ENCODE peak calls at places on chromosomes 5 and 9, in nine cellular contexts. S is tibial nerve, I is HCT116, R is AG04450, M is testis, Z is OCI-LY7, U is cardiac muscle cell, J is endodermal cell, P is endothelial cell of umbilical vein. F is an unnamed sample.
A peak's percentile ranks its signal among the peaks of the same experiment; 100 is the strongest.

GRCh38 chr5:34749431-34749872 is 89.5 kb upstream of the TTC23L start:
- DNase-seq in S (no peak), I (no peak), R (peak; percentile 63), M (no peak), Z (no peak), U (peak; percentile 66), J (no peak), P (no peak), F (peak; percentile 33)

GRCh38 chr5:87069974-87070608 is 197.6 kb upstream of the RASA1 start:
- DNase-seq in S (peak; percentile 41), I (peak; percentile 21), R (peak; percentile 36), M (peak; percentile 73), Z (peak; percentile 48), U (peak; percentile 81), J (peak; percentile 51), P (peak; percentile 72), F (peak; percentile 68)

GRCh38 chr5:81167544-81167943 is 65.6 kb upstream of the CKMT2 start:
- DNase-seq in S (no peak), I (no peak), R (no peak), M (no peak), Z (no peak), U (no peak), J (no peak), P (no peak), F (no peak)

GRCh38 chr9:79858509-79858908 is 286.7 kb downstream of the TLE4 start:
- DNase-seq in S (no peak), I (no peak), R (no peak), M (no peak), Z (no peak), U (peak; percentile 4), J (no peak), P (peak; percentile 4), F (no peak)

GRCh38 chr9:126618590-126619335 is 5.0 kb downstream of the LMX1B start:
- DNase-seq in S (no peak), I (no peak), R (no peak), M (no peak), Z (no peak), U (no peak), J (peak; percentile 81), P (no peak), F (no peak)

GRCh38 chr5:121273818-121274433 is 577.8 kb upstream of the FTMT start:
- DNase-seq in S (no peak), I (peak; percentile 74), R (peak; percentile 60), M (no peak), Z (no peak), U (peak; percentile 74), J (no peak), P (peak; percentile 87), F (no peak)

GRCh38 chr5:74227081-74227480 is 413.4 kb downstream of the ENC1 start:
- DNase-seq in S (no peak), I (no peak), R (no peak), M (no peak), Z (no peak), U (no peak), J (no peak), P (no peak), F (no peak)

GRCh38 chr9:115494393-115494792 is 376.4 kb upstream of the TNC start:
- DNase-seq in S (no peak), I (no peak), R (no peak), M (no peak), Z (no peak), U (no peak), J (no peak), P (no peak), F (no peak)

GRCh38 chr5:39187873-39188731 is 31.3 kb downstream of the FYB1 start:
- DNase-seq in S (no peak), I (no peak), R (no peak), M (no peak), Z (no peak), U (no peak), J (no peak), P (no peak), F (no peak)

GRCh38 chr5:157076558-157076957 is 17.6 kb upstream of the HAVCR1 start:
- DNase-seq in S (no peak), I (no peak), R (no peak), M (peak; percentile 24), Z (no peak), U (no peak), J (no peak), P (no peak), F (peak; percentile 14)

GRCh38 chr5:169071-169727 is 22.1 kb upstream of the LRRC14B start:
- DNase-seq in S (peak; percentile 16), I (no peak), R (peak; percentile 38), M (no peak), Z (no peak), U (peak; percentile 94), J (no peak), P (peak; percentile 12), F (peak; percentile 17)

GRCh38 chr5:171893290-171893890 is 107.8 kb downstream of the SMIM23 start:
- DNase-seq in S (no peak), I (no peak), R (peak; percentile 29), M (no peak), Z (no peak), U (peak; percentile 55), J (no peak), P (no peak), F (no peak)

GRCh38 chr9:131774636-131775035 is 34.8 kb upstream of the RAPGEF1 start:
- DNase-seq in S (no peak), I (no peak), R (no peak), M (no peak), Z (no peak), U (no peak), J (no peak), P (no peak), F (no peak)

GRCh38 chr5:158953929-158954534 is 145.7 kb downstream of the EBF1 start:
- DNase-seq in S (no peak), I (no peak), R (no peak), M (no peak), Z (peak; percentile 92), U (no peak), J (no peak), P (no peak), F (no peak)

GRCh38 chr5:41574391-41574790 is 64.0 kb upstream of the PLCXD3 start:
- DNase-seq in S (no peak), I (no peak), R (no peak), M (no peak), Z (no peak), U (no peak), J (no peak), P (no peak), F (no peak)

GRCh38 chr9:127637322-127637847 is 25.3 kb downstream of the STXBP1 start:
- DNase-seq in S (peak; percentile 25), I (no peak), R (peak; percentile 56), M (no peak), Z (no peak), U (peak; percentile 90), J (no peak), P (peak; percentile 44), F (no peak)

GRCh38 chr5:175035882-175036533 is 311.6 kb downstream of the MSX2 start:
- DNase-seq in S (no peak), I (peak; percentile 13), R (no peak), M (no peak), Z (no peak), U (no peak), J (peak; percentile 51), P (no peak), F (no peak)
- TF ChIP-seq CTCF in S (no peak), I (peak; percentile 63), R (no peak), M (no peak), Z (no peak), U (no peak), J (peak; percentile 44), P (no peak), F (no peak)

DNA sequence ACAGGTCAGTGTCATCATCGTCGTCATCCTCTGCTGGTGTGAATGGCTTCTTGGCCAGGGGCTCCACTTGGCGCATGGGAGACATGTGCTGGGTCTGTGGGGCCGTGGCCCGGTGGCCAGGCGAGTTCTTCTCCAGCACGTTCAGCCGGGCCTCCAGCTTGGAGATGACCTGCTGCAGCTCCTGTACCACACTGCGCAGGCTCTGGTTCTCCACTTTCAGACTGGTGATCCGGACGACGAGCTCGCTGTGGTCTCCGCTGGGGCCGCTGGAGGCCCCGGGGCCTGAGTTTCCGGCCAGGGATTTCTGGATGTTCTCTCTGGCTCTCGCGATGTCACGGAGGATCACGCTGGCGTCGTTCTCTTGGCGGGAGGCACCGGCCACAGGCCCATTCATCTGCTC is 40.6 kb downstream of the ZNF484 start:
- DNase-seq in S (no peak), I (no peak), R (no peak), M (peak; percentile 60), Z (no peak), U (no peak), J (no peak), P (no peak), F (no peak)
- H3K9me3 ChIP-seq in S (no peaks in the 10 kb centered on the region), I (no peaks in the 10 kb centered on the region), R (peaks cover 17% of the 10 kb centered on the region), M (no peaks in the 10 kb centered on the region), Z (peaks cover 9% of the 10 kb centered on the region), U (peaks cover 3% of the 10 kb centered on the region), J (peaks cover 29% of the 10 kb centered on the region), P (peaks cover 2% of the 10 kb centered on the region), F (no peaks in the 10 kb centered on the region)

GRCh38 chr9:14258156-14258555 is 55.8 kb downstream of the NFIB start:
- DNase-seq in S (no peak), I (no peak), R (no peak), M (no peak), Z (no peak), U (no peak), J (no peak), P (no peak), F (no peak)

GRCh38 chr9:14263707-14264483 is 50.0 kb downstream of the NFIB start:
- DNase-seq in S (no peak), I (no peak), R (no peak), M (no peak), Z (no peak), U (no peak), J (no peak), P (no peak), F (no peak)

GRCh38 chr9:14258840-14259239 is 55.1 kb downstream of the NFIB start:
- DNase-seq in S (no peak), I (no peak), R (no peak), M (no peak), Z (no peak), U (peak; percentile 53), J (no peak), P (no peak), F (no peak)

GRCh38 chr9:14260101-14260500 is 53.8 kb downstream of the NFIB start:
- DNase-seq in S (no peak), I (no peak), R (no peak), M (no peak), Z (no peak), U (no peak), J (no peak), P (no peak), F (no peak)

GRCh38 chr9:14262836-14263235 is 51.1 kb downstream of the NFIB start:
- DNase-seq in S (no peak), I (no peak), R (no peak), M (no peak), Z (no peak), U (no peak), J (no peak), P (no peak), F (no peak)
- H3K27ac ChIP-seq in S (no peak overlapping the region), I (no peak overlapping the region), R (no peak overlapping the region), M (no peak overlapping the region), Z (no peak overlapping the region), U (no peak overlapping the region), J (no peak overlapping the region), P (no peak overlapping the region), F (no peak overlapping the region)

DNA sequence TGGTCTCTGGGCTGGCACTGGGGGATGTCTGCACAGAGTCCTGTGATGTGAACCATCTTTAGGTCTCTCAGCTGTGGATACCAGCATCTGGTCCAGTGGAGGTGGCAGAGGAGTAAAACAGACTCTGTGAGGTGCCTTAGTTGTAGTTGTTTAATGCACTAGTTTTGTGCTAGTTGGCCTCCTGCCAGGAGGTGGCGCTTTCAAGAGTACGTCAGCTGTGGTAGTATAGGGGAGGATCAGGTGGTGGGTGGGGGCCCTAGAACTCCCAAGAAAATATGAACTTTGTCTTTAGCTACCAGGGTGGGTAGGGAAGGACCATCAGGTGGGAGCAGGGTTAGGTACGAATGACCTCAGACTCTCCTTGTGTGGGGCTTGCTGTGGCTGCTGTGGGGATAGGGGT is 197.1 kb downstream of the TMC1 start:
- DNase-seq in S (no peak), I (no peak), R (no peak), M (no peak), Z (no peak), U (no peak), J (peak; percentile 64), P (no peak), F (no peak)
- TF ChIP-seq CTCF in S (no peak), I (no peak), R (no peak), M (no peak), Z (peak; percentile 62), U (no peak), J (peak; percentile 56), P (no peak), F (no peak)

F was measured in thyroid gland.